ENCODE peak calls at places on chromosome 16, in eight cellular contexts. W is GM12878; Z is iPS DF 6.9; S is DMS153; O is HuH-7.5; P is foreskin melanocyte; K is activated naive CD8-positive, alpha-beta T cell treated with anti-CD3 and anti-CD28 coated beads, Interleukin-2, amount 50 U/mL, for 24 hours; E is iPS-NIHi11. M is an unnamed sample.

GRCh38 chr16:71460246-71460645 is 1.8 kb downstream of the ZNF23 start:
- DNase-seq in Z (no peak), W (no peak), P (no peak), O (no peak), S (no peak), E (no peak), K (no peak), M (no peak)

GRCh38 chr16:84489141-84489540 is 15.3 kb downstream of the MEAK7 start:
- DNase-seq in Z (no peak), E (no peak), K (no peak), O (no peak), W (no peak), P (no peak), S (no peak), M (no peak)

GRCh38 chr16:17775061-17775460 is 304.3 kb upstream of the XYLT1 start:
- DNase-seq in Z (no peak), W (no peak), E (no peak), K (no peak), P (no peak), O (no peak), S (no peak), M (no peak)

GRCh38 chr16:48498761-48499600 is 111.0 kb downstream of the N4BP1 start:
- DNase-seq in Z (no peak), E (no peak), W (no peak), S (no peak), O (no peak), P (no peak), K (no peak), M (no peak)

GRCh38 chr16:88442811-88443576 is 10.1 kb upstream of the ZFPM1 start:
- DNase-seq in W (no peak), E (peak), O (peak), P (no peak), K (peak), Z (peak), S (peak), M (peak)

GRCh38 chr16:74264806-74265205 is 31.8 kb upstream of the PSMD7 start:
- DNase-seq in K (no peak), S (no peak), Z (no peak), W (no peak), O (no peak), E (no peak), P (no peak), M (peak)

GRCh38 chr16:77271532-77272426 is 72.6 kb downstream of the SYCE1L start:
- DNase-seq in O (no peak), P (no peak), Z (no peak), K (no peak), W (no peak), S (no peak), E (peak), M (no peak)

GRCh38 chr16:48366165-48367093 is 18.8 kb downstream of the SIAH1 start:
- DNase-seq in K (peak), E (peak), Z (no peak), S (no peak), W (peak), O (peak), P (no peak), M (peak)

GRCh38 chr16:55853114-55853513 is 20.2 kb upstream of the CES1 start:
- DNase-seq in O (no peak), K (no peak), W (no peak), S (no peak), P (no peak), Z (no peak), E (no peak), M (no peak)

GRCh38 chr16:30761427-30761927 is 385 bp downstream of the CFAP119 start:
- DNase-seq in O (no peak), W (no peak), S (peak), P (peak), E (peak), K (peak), Z (no peak), M (peak)

GRCh38 chr16:53083123-53083522 is 28.3 kb downstream of the CHD9 start:
- DNase-seq in P (no peak), K (no peak), S (no peak), O (no peak), E (no peak), Z (no peak), W (no peak), M (no peak)

GRCh38 chr16:22213801-22214200 is 7.7 kb downstream of the EEF2K start:
- DNase-seq in S (no peak), Z (no peak), K (no peak), W (no peak), O (no peak), P (no peak), E (no peak), M (no peak)

GRCh38 chr16:84925773-84926372 is 85.5 kb downstream of the ZDHHC7 start:
- DNase-seq in Z (no peak), P (no peak), W (no peak), S (no peak), K (no peak), O (no peak), E (no peak), M (no peak)

GRCh38 chr16:73048292-73049050 is 543 bp upstream of the ZFHX3 start:
- DNase-seq in K (no peak), W (no peak), S (no peak), E (no peak), P (no peak), O (no peak), Z (no peak), M (no peak)

GRCh38 chr16:17963185-17963836 is 373.2 kb downstream of the NPIPA8 start:
- DNase-seq in E (no peak), K (no peak), Z (no peak), O (no peak), P (no peak), W (peak), S (no peak), M (no peak)

GRCh38 chr16:69270395-69270794 is 40.8 kb upstream of the VPS4A start:
- DNase-seq in Z (no peak), S (no peak), O (no peak), W (no peak), P (no peak), E (no peak), K (no peak), M (no peak)

GRCh38 chr16:81574168-81574567 is 129.6 kb downstream of the CMIP start:
- DNase-seq in E (no peak), W (no peak), Z (no peak), O (no peak), K (no peak), P (no peak), S (no peak), M (no peak)

M was measured in HEK293T.